ENCODE peak calls at places on chromosomes 3 and 15, in nine cellular contexts. One of them, this sample, is unnamed.

GRCh38 chr3:46593274-46593862 is 19.0 kb upstream of the FAM240A start:
- DNase-seq in renal cortical epithelial cell: no peak
- DNase-seq in D341Med: no peak
- DNase-seq in foreskin fibroblast: no peak
- DNase-seq in M059J: peak; percentile 9
- DNase-seq in GM13977: no peak
- DNase-seq in fibroblast of lung: no peak
- DNase-seq in astrocyte: no peak
- DNase-seq in iris pigment epithelial cell: no peak
- DNase-seq in this sample: no peak

GRCh38 chr3:54121404-54122045 is 827 bp upstream of the CACNA2D3 start:
- DNase-seq in M059J: peak; percentile 2
- DNase-seq in GM13977: peak; percentile 47
- DNase-seq in fibroblast of lung: no peak
- DNase-seq in D341Med: peak; percentile 75
- DNase-seq in renal cortical epithelial cell: no peak
- DNase-seq in iris pigment epithelial cell: no peak
- DNase-seq in foreskin fibroblast: peak; percentile 14
- DNase-seq in astrocyte: no peak
- DNase-seq in this sample: no peak

GRCh38 chr3:44065311-44065710 is 176.4 kb upstream of the TOPAZ1 start:
- DNase-seq in foreskin fibroblast: peak; percentile 47
- DNase-seq in astrocyte: no peak
- DNase-seq in M059J: peak; percentile 88
- DNase-seq in GM13977: no peak
- DNase-seq in iris pigment epithelial cell: no peak
- DNase-seq in renal cortical epithelial cell: peak; percentile 97
- DNase-seq in fibroblast of lung: no peak
- DNase-seq in D341Med: peak; percentile 58
- DNase-seq in this sample: no peak

GRCh38 chr15:60975951-60976350 is 253.2 kb downstream of the RORA start:
- DNase-seq in foreskin fibroblast: no peak
- DNase-seq in M059J: no peak
- DNase-seq in renal cortical epithelial cell: no peak
- DNase-seq in fibroblast of lung: no peak
- DNase-seq in D341Med: no peak
- DNase-seq in astrocyte: no peak
- DNase-seq in iris pigment epithelial cell: no peak
- DNase-seq in GM13977: no peak
- DNase-seq in this sample: no peak

GRCh38 chr15:25863067-25863967 is at the start of gene ATP10A:
- DNase-seq in D341Med: peak; percentile 67
- DNase-seq in astrocyte: peak; percentile 61
- DNase-seq in foreskin fibroblast: peak; percentile 72
- DNase-seq in fibroblast of lung: peak; percentile 73
- DNase-seq in M059J: no peak
- DNase-seq in iris pigment epithelial cell: peak; percentile 26
- DNase-seq in renal cortical epithelial cell: no peak
- DNase-seq in GM13977: no peak
- DNase-seq in this sample: peak; percentile 69

GRCh38 chr3:180048840-180049239 is 12.1 kb upstream of the PEX5L start:
- DNase-seq in fibroblast of lung: no peak
- DNase-seq in GM13977: no peak
- DNase-seq in renal cortical epithelial cell: peak; percentile 27
- DNase-seq in astrocyte: peak; percentile 77
- DNase-seq in foreskin fibroblast: no peak
- DNase-seq in D341Med: no peak
- DNase-seq in M059J: peak; percentile 38
- DNase-seq in iris pigment epithelial cell: peak; percentile 38
- DNase-seq in this sample: no peak

GRCh38 chr15:35979608-35980007 is 433.6 kb upstream of the DPH6 start:
- DNase-seq in D341Med: no peak
- DNase-seq in GM13977: no peak
- DNase-seq in renal cortical epithelial cell: no peak
- DNase-seq in fibroblast of lung: no peak
- DNase-seq in iris pigment epithelial cell: peak; percentile 17
- DNase-seq in M059J: no peak
- DNase-seq in foreskin fibroblast: no peak
- DNase-seq in astrocyte: peak; percentile 22
- DNase-seq in this sample: no peak

GRCh38 chr3:2377281-2377680 is 278.6 kb downstream of the CNTN4 start:
- DNase-seq in foreskin fibroblast: no peak
- DNase-seq in iris pigment epithelial cell: no peak
- DNase-seq in GM13977: no peak
- DNase-seq in astrocyte: no peak
- DNase-seq in fibroblast of lung: no peak
- DNase-seq in D341Med: no peak
- DNase-seq in renal cortical epithelial cell: no peak
- DNase-seq in M059J: no peak
- DNase-seq in this sample: no peak

GRCh38 chr3:197151562-197151961 is 121.9 kb upstream of the MELTF start:
- DNase-seq in astrocyte: peak; percentile 37
- DNase-seq in iris pigment epithelial cell: peak; percentile 83
- DNase-seq in M059J: peak; percentile 85
- DNase-seq in D341Med: no peak
- DNase-seq in renal cortical epithelial cell: peak; percentile 85
- DNase-seq in foreskin fibroblast: peak; percentile 84
- DNase-seq in fibroblast of lung: peak; percentile 88
- DNase-seq in GM13977: no peak
- DNase-seq in this sample: no peak

GRCh38 chr15:42072141-42072685 is 22.1 kb downstream of the PLA2G4D start:
- DNase-seq in GM13977: no peak
- DNase-seq in M059J: no peak
- DNase-seq in astrocyte: no peak
- DNase-seq in D341Med: peak; percentile 12
- DNase-seq in fibroblast of lung: no peak
- DNase-seq in iris pigment epithelial cell: no peak
- DNase-seq in foreskin fibroblast: no peak
- DNase-seq in renal cortical epithelial cell: no peak
- DNase-seq in this sample: no peak

GRCh38 chr3:149145926-149146325 is 16.5 kb downstream of the HPS3 start:
- DNase-seq in M059J: no peak
- DNase-seq in D341Med: no peak
- DNase-seq in renal cortical epithelial cell: no peak
- DNase-seq in fibroblast of lung: no peak
- DNase-seq in iris pigment epithelial cell: no peak
- DNase-seq in astrocyte: no peak
- DNase-seq in foreskin fibroblast: no peak
- DNase-seq in GM13977: no peak
- DNase-seq in this sample: no peak

GRCh38 chr15:98770984-98771383 is 122.6 kb downstream of the IGF1R start:
- DNase-seq in renal cortical epithelial cell: no peak
- DNase-seq in M059J: no peak
- DNase-seq in D341Med: no peak
- DNase-seq in GM13977: no peak
- DNase-seq in iris pigment epithelial cell: no peak
- DNase-seq in astrocyte: no peak
- DNase-seq in foreskin fibroblast: no peak
- DNase-seq in fibroblast of lung: no peak
- DNase-seq in this sample: no peak